ENCODE peak calls at places on chromosomes 2 and 18, in four cellular contexts. U is body of pancreas; K is naive thymus-derived CD4-positive, alpha-beta T cell; Z is ovary. H is an unnamed sample. For H3K4me1, the result is how much of the 10 kb centered on the place peaks cover.

GRCh38 chr2:2575870-2576386 is 244.9 kb upstream of the MYT1L start:
- DNase-seq in U (no peak), K (no peak), Z (no peak), H (no peak)

GRCh38 chr2:153477641-153478288 is 797 bp downstream of the RPRM start:
- DNase-seq in U (no peak), K (no peak), Z (peak), H (no peak)

GRCh38 chr2:193539188-193539587 is 1344.5 kb upstream of the TMEFF2 start:
- DNase-seq in U (no peak), K (no peak), Z (no peak), H (no peak)

GRCh38 chr2:215003001-215003400 is 135.4 kb downstream of the ABCA12 start:
- DNase-seq in U (no peak), K (no peak), Z (no peak), H (no peak)

GRCh38 chr2:103361712-103362111 is 599.9 kb downstream of the TMEM182 start:
- DNase-seq in U (no peak), K (no peak), Z (no peak), H (no peak)

GRCh38 chr2:232611559-232612218 is 21.7 kb upstream of the EFHD1 start:
- DNase-seq in U (peak), K (peak), Z (peak), H (peak)

GRCh38 chr2:128536925-128537620 is 218.4 kb upstream of the HS6ST1 start:
- DNase-seq in U (no peak), K (no peak), Z (no peak), H (no peak)

GRCh38 chr2:198788676-198789075 is 669.1 kb downstream of the SATB2 start:
- DNase-seq in U (no peak), K (no peak), Z (no peak), H (no peak)

GRCh38 chr2:17573085-17573805 is 32.7 kb downstream of the VSNL1 start:
- DNase-seq in U (no peak), K (no peak), Z (no peak), H (no peak)

GRCh38 chr18:46160050-46160798 is 56.0 kb downstream of the HAUS1 start:
- DNase-seq in U (no peak), K (no peak), Z (no peak), H (no peak)

GRCh38 chr2:37793004-37793403 is 121.6 kb upstream of the CDC42EP3 start:
- DNase-seq in U (no peak), K (no peak), Z (no peak), H (no peak)

GRCh38 chr2:170361359-170361936 is 183.5 kb downstream of the MYO3B start:
- DNase-seq in U (peak), K (peak), Z (no peak), H (peak)

GRCh38 chr2:157792345-157793052 is 83.6 kb downstream of the ACVR1 start:
- DNase-seq in U (no peak), K (no peak), Z (no peak), H (no peak)

GRCh38 chr2:57291209-57291608 is 755.4 kb upstream of the VRK2 start:
- DNase-seq in U (no peak), K (no peak), Z (no peak), H (no peak)

GRCh38 chr2:127145255-127145899 is 38.4 kb upstream of the BIN1 start:
- DNase-seq in U (no peak), K (no peak), Z (no peak), H (no peak)

GRCh38 chr2:206211657-206212255 is 52.1 kb downstream of the EEF1B2 start:
- DNase-seq in U (no peak), K (no peak), Z (no peak), H (no peak)

GRCh38 chr2:124884315-124884714 is 859.2 kb downstream of the CNTNAP5 start:
- DNase-seq in U (no peak), K (no peak), Z (no peak), H (no peak)

GRCh38 chr18:79401494-79402208 is 5.9 kb downstream of the NFATC1 start:
- DNase-seq in U (no peak), K (no peak), Z (no peak), H (no peak)

DNA sequence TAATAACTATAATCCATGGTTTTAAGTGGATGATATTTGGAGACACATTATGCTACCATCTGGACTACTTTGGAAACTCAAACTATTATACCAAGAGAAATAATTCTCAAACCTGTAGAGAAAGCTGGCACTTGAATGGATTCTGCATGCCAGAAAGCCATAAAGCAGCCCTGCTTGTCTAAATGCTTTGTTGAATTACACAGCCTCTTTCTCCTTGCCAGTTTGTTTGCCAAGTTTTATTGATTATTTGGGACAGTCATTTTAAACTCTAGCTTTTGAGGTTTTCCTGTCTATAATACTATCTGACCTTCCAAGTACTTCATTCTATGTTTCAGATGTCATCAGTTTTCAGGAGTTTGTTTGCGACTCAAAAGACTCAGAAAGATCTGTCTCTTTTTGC is 29.1 kb upstream of the MBOAT2 start:
- DNase-seq in U (no peak), K (no peak), Z (no peak), H (no peak)
- H3K27ac ChIP-seq in U (no peak), K (no peak), Z (no peak), H (no peak)

GRCh38 chr2:241858206-241859016 is at the start of gene PDCD1:
- DNase-seq in U (no peak), K (peak), Z (peak), H (peak)

GRCh38 chr2:241857572-241858121 is 1.0 kb downstream of the PDCD1 start:
- DNase-seq in U (no peak), K (no peak), Z (no peak), H (no peak)

GRCh38 chr2:241855245-241855887 is 3.3 kb downstream of the PDCD1 start:
- DNase-seq in U (no peak), K (no peak), Z (peak), H (no peak)

GRCh38 chr2:241855888-241856422 is 2.7 kb downstream of the PDCD1 start:
- DNase-seq in U (no peak), K (no peak), Z (no peak), H (no peak)

GRCh38 chr2:241857041-241857541 is 1.6 kb downstream of the PDCD1 start:
- DNase-seq in U (no peak), K (no peak), Z (peak), H (no peak)
- H3K4me1 ChIP-seq in U (under half), K (under half), Z (under half), H (under half)

GRCh38 chr2:26409785-26410184 is 8.1 kb downstream of the DRC1 start:
- DNase-seq in U (no peak), K (no peak), Z (no peak), H (no peak)

GRCh38 chr2:26412091-26412673 is 10.5 kb downstream of the DRC1 start:
- DNase-seq in U (no peak), K (no peak), Z (no peak), H (peak)

GRCh38 chr2:26410764-26411243 is 9.1 kb downstream of the DRC1 start:
- DNase-seq in U (no peak), K (no peak), Z (no peak), H (no peak)

GRCh38 chr2:26414291-26414690 is 12.6 kb downstream of the DRC1 start:
- DNase-seq in U (no peak), K (no peak), Z (no peak), H (no peak)

DNA sequence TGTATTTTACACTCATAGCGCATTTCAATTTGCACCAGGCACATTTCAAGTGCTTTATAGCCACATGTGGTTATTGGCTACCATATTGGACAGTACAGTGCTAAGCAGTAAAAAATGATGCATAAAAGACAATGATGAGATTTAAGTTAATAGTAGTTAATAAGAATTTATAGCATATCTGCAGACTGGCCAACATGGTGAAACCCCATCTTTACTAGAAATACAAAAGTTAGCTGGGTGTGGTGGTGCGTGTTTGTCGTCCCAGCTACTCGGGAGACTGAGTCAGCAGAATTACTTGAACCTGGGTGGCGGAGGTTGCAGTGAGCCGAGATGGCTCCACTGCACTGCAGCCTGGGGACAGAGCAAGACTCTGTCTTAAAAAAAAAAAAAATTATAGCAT is 9.7 kb downstream of the DRC1 start:
- DNase-seq in U (no peak), K (no peak), Z (no peak), H (no peak)
- H3K4me3 ChIP-seq in U (no peak), K (no peak), Z (no peak), H (no peak)

DNA sequence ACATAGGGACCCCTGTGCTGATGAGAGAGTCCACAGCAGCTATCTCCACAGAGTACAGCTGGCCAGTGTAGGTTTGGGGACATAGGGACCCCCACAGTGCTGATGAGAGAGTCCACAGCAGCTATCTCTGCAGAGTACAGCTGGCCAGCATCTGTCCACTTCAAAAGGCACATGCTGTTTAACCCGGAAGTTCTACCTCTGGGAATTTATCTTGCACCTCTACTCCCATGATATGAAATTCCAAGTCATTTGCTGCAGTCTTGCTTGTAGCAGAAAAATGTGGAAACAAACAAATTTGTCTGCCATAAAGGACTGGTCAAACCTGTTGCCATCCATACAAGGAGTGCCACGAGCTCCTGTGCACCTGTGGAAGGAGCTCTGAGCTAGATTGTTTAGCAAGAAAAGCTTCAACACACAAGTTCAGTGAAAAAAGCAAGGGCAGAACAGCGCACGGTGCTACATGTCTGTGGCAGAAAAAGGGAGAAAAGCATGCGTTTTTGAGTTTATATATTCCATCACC is 33.1 kb downstream of the LRRFIP1 start:
- DNase-seq in U (no peak), K (no peak), Z (no peak), H (no peak)
- H3K27ac ChIP-seq in U (peak), K (no peak), Z (no peak), H (no peak)

GRCh38 chr2:47194410-47194809 is 39.3 kb upstream of the STPG4 start:
- DNase-seq in U (no peak), K (no peak), Z (no peak), H (no peak)
- H3K4me1 ChIP-seq in U (under half), K (under half), Z (under half), H (under half)

H was measured in CD4-positive, CD25-positive, alpha-beta regulatory T cell.